ENCODE peak calls at places on chromosomes 16 and 17, in eight cellular contexts. J is stimulated activated CD8-positive, alpha-beta memory T cell treated with anti-CD3 and anti-CD28 coated beads, Interleukin-12 subunit alpha, Interleukin-12 subunit beta, amount 100 ng/mL, for 4 hours; L is EH; N is naive B cell; V is glutamatergic neuron; D is GM12891; B is T-helper 2 cell treated with Interferon-gamma antibody and Interleukin-4, amounts not matched to agents 5 μg/mL and 100 μg/mL, for 36 hours; U is NCI-H1105 treated with DMSO at 0.1 percent for 48 hours. X is an unnamed sample.

GRCh38 chr17:77779711-77780539 is 178.6 kb upstream of the TNRC6C start:
- DNase-seq in U (no peak), J (no peak), V (no peak), L (peak; percentile 56), N (no peak), B (no peak), D (no peak), X (peak; percentile 74)

GRCh38 chr16:1494129-1494640 is 1.0 kb downstream of the TELO2 start:
- DNase-seq in V (peak; percentile 69), J (no peak), L (peak; percentile 85), U (no peak), D (no peak), N (no peak), B (no peak), X (peak; percentile 88)

GRCh38 chr17:77867308-77867781 is 91.2 kb upstream of the TNRC6C start:
- DNase-seq in L (no peak), J (no peak), U (no peak), B (no peak), V (no peak), D (no peak), N (peak; percentile 73), X (peak; percentile 49)

GRCh38 chr17:67477687-67478086 is 100.6 kb downstream of the PITPNC1 start:
- DNase-seq in U (no peak), J (peak; percentile 29), V (no peak), N (no peak), D (no peak), B (peak; percentile 60), L (peak; percentile 60), X (no peak)

GRCh38 chr16:83110221-83110768 is 483.5 kb downstream of the CDH13 start:
- DNase-seq in L (peak; percentile 57), D (no peak), J (no peak), B (no peak), N (no peak), U (no peak), V (no peak), X (no peak)

GRCh38 chr16:67279296-67280089 is at the start of gene PLEKHG4:
- DNase-seq in N (peak; percentile 59), D (peak; percentile 99), B (peak; percentile 86), L (peak; percentile 76), J (peak; percentile 62), V (peak; percentile 82), U (peak; percentile 51), X (peak; percentile 90)

GRCh38 chr17:45284176-45285140 is 22.6 kb upstream of the SPATA32 start:
- DNase-seq in L (no peak), J (no peak), V (no peak), N (peak; percentile 34), B (peak; percentile 25), U (no peak), D (no peak), X (peak; percentile 54)

GRCh38 chr16:81738831-81739496 is 40.1 kb upstream of the PLCG2 start:
- DNase-seq in D (no peak), L (no peak), N (peak; percentile 92), V (no peak), U (no peak), B (no peak), J (no peak), X (peak; percentile 87)